ENCODE peak calls at places on chromosomes 11 and 22, in eight cellular contexts. P, A, U, C, Y, X, R and Z are unnamed samples.

GRCh38 chr11:8259316-8259995 is 4.2 kb downstream of the LMO1 start:
- DNase-seq in P (peak; percentile 61), A (peak; percentile 13), U (no peak), C (no peak), Y (no peak), X (no peak), R (no peak), Z (no peak)

GRCh38 chr11:133078591-133079179 is 453.6 kb downstream of the OPCML start:
- DNase-seq in P (no peak), A (peak; percentile 55), U (peak; percentile 66), C (peak; percentile 62), Y (peak; percentile 65), X (peak; percentile 71), R (no peak), Z (no peak)

GRCh38 chr11:73866095-73866579 is 10.5 kb downstream of the COA4 start:
- DNase-seq in P (no peak), A (peak; percentile 37), U (no peak), C (no peak), Y (no peak), X (no peak), R (no peak), Z (no peak)

GRCh38 chr11:71140206-71140919 is 112.0 kb downstream of the SHANK2 start:
- DNase-seq in P (no peak), A (no peak), U (peak; percentile 98), C (peak; percentile 34), Y (peak; percentile 28), X (no peak), R (no peak), Z (no peak)

GRCh38 chr11:118135051-118135795 is 17.4 kb downstream of the SCN4B start:
- DNase-seq in P (peak; percentile 39), A (no peak), U (no peak), C (no peak), Y (no peak), X (no peak), R (no peak), Z (no peak)

GRCh38 chr11:7514099-7514725 is 413 bp downstream of the PPFIBP2 start:
- DNase-seq in P (peak; percentile 73), A (no peak), U (no peak), C (no peak), Y (peak; percentile 27), X (no peak), R (no peak), Z (no peak)

GRCh38 chr11:78717031-78717430 is 142.4 kb upstream of the NARS2 start:
- DNase-seq in P (no peak), A (no peak), U (no peak), C (no peak), Y (no peak), X (no peak), R (no peak), Z (no peak)

GRCh38 chr11:46898396-46899095 is 19.8 kb downstream of the LRP4 start:
- DNase-seq in P (no peak), A (no peak), U (no peak), C (no peak), Y (no peak), X (peak; percentile 84), R (no peak), Z (no peak)

GRCh38 chr22:38718414-38718813 is 12.7 kb downstream of the GTPBP1 start:
- DNase-seq in P (peak; percentile 78), A (no peak), U (no peak), C (no peak), Y (peak; percentile 30), X (peak; percentile 82), R (no peak), Z (no peak)

GRCh38 chr11:34358666-34359547 is 1.1 kb upstream of the ABTB2 start:
- DNase-seq in P (peak; percentile 88), A (peak; percentile 84), U (peak; percentile 81), C (peak; percentile 80), Y (peak; percentile 77), X (peak; percentile 95), R (peak; percentile 47), Z (peak; percentile 61)

GRCh38 chr11:62889484-62890437 is 9.1 kb downstream of the SLC3A2 start:
- DNase-seq in P (no peak), A (no peak), U (no peak), C (no peak), Y (no peak), X (peak; percentile 76), R (no peak), Z (no peak)

GRCh38 chr11:131217313-131218297 is 152.8 kb upstream of the NTM start:
- DNase-seq in P (no peak), A (no peak), U (no peak), C (no peak), Y (no peak), X (peak; percentile 33), R (no peak), Z (no peak)

GRCh38 chr22:48336339-48337060 is 1491.2 kb downstream of the BRD1 start:
- DNase-seq in P (no peak), A (no peak), U (no peak), C (no peak), Y (no peak), X (no peak), R (no peak), Z (no peak)

GRCh38 chr11:60937144-60937527 is 12.9 kb downstream of the TMEM132A start:
- DNase-seq in P (no peak), A (peak; percentile 50), U (no peak), C (no peak), Y (no peak), X (no peak), R (no peak), Z (no peak)

GRCh38 chr11:18064450-18065048 is 18.5 kb upstream of the TPH1 start:
- DNase-seq in P (no peak), A (no peak), U (peak; percentile 88), C (no peak), Y (no peak), X (no peak), R (no peak), Z (no peak)

GRCh38 chr11:48005878-48006277 is 25.5 kb downstream of the PTPRJ start:
- DNase-seq in P (no peak), A (no peak), U (peak; percentile 94), C (no peak), Y (no peak), X (no peak), R (no peak), Z (no peak)

GRCh38 chr11:128512478-128513127 is 74.8 kb downstream of the ETS1 start:
- DNase-seq in P (no peak), A (no peak), U (no peak), C (no peak), Y (no peak), X (no peak), R (no peak), Z (no peak)

GRCh38 chr11:126703661-126704060 is 296.9 kb downstream of the KIRREL3 start:
- DNase-seq in P (no peak), A (no peak), U (no peak), C (no peak), Y (no peak), X (no peak), R (no peak), Z (no peak)

GRCh38 chr11:133956650-133957633 is at the start of gene IGSF9B:
- DNase-seq in P (peak; percentile 94), A (peak; percentile 94), U (peak; percentile 95), C (peak; percentile 85), Y (peak; percentile 90), X (peak; percentile 94), R (peak; percentile 88), Z (peak; percentile 85)

GRCh38 chr22:27152033-27152432 is 494.6 kb downstream of the MIAT start:
- DNase-seq in P (no peak), A (no peak), U (no peak), C (no peak), Y (no peak), X (no peak), R (no peak), Z (no peak)

GRCh38 chr11:134120143-134120850 is 51.4 kb downstream of the JAM3 start:
- DNase-seq in P (peak; percentile 91), A (peak; percentile 66), U (peak; percentile 66), C (peak; percentile 17), Y (peak; percentile 41), X (no peak), R (no peak), Z (no peak)

GRCh38 chr11:70142171-70142875 is 60.8 kb upstream of the FADD start:
- DNase-seq in P (no peak), A (no peak), U (peak; percentile 51), C (no peak), Y (no peak), X (peak; percentile 41), R (no peak), Z (no peak)

GRCh38 chr22:49119551-49119952 is 708.1 kb downstream of the BRD1 start:
- DNase-seq in P (no peak), A (peak; percentile 38), U (no peak), C (no peak), Y (no peak), X (no peak), R (no peak), Z (no peak)